ENCODE peak calls at places on chromosomes 6 and 20, in ten cellular contexts. U is uterus, P is esophagus muscularis mucosa, H is pancreas, N is GM20000, I is neural crest cell, W is mesothelial cell of epicardium, F is HFFc6, E is right lobe of liver, D is cardiac fibroblast. G is an unnamed sample.

GRCh38 chr6:43740961-43741764 is 28.8 kb upstream of the VEGFA start:
- DNase-seq in N (no peak), U (no peak), I (no peak), P (no peak), W (no peak), D (peak), F (no peak), H (no peak), E (peak), G (no peak)

GRCh38 chr20:37071481-37071911 is 24.3 kb downstream of the RBL1 start:
- DNase-seq in D (peak), W (no peak), N (no peak), E (no peak), U (no peak), P (no peak), F (peak), H (no peak), I (no peak), G (peak)

GRCh38 chr6:10268661-10269060 is 146.2 kb downstream of the TFAP2A start:
- DNase-seq in N (no peak), I (no peak), E (no peak), P (no peak), H (no peak), F (no peak), W (no peak), U (no peak), D (no peak), G (no peak)

GRCh38 chr20:40617594-40617993 is 71.4 kb downstream of the MAFB start:
- DNase-seq in D (no peak), E (no peak), U (no peak), F (no peak), P (peak), W (no peak), H (no peak), N (no peak), I (no peak), G (peak)

GRCh38 chr6:57265755-57266221 is 43.7 kb upstream of the RAB23 start:
- DNase-seq in U (no peak), F (peak), D (peak), P (no peak), H (no peak), I (no peak), W (no peak), N (no peak), E (no peak), G (no peak)

GRCh38 chr6:12890171-12890790 is 173.7 kb downstream of the PHACTR1 start:
- DNase-seq in W (no peak), E (no peak), F (no peak), H (no peak), N (peak), P (peak), I (no peak), U (no peak), D (no peak), G (no peak)

GRCh38 chr6:118319890-118320289 is 228.2 kb upstream of the PLN start:
- DNase-seq in U (no peak), P (no peak), W (no peak), D (no peak), H (no peak), I (no peak), F (no peak), E (peak), N (no peak), G (no peak)

GRCh38 chr20:58349586-58349985 is 39.4 kb upstream of the VAPB start:
- DNase-seq in W (no peak), N (no peak), H (no peak), D (peak), E (no peak), U (no peak), I (no peak), F (peak), P (no peak), G (no peak)

GRCh38 chr20:47318596-47319516 is 37.6 kb downstream of the ZMYND8 start:
- DNase-seq in D (peak), F (peak), N (no peak), U (peak), E (peak), W (no peak), H (peak), P (peak), I (peak), G (no peak)

DNA sequence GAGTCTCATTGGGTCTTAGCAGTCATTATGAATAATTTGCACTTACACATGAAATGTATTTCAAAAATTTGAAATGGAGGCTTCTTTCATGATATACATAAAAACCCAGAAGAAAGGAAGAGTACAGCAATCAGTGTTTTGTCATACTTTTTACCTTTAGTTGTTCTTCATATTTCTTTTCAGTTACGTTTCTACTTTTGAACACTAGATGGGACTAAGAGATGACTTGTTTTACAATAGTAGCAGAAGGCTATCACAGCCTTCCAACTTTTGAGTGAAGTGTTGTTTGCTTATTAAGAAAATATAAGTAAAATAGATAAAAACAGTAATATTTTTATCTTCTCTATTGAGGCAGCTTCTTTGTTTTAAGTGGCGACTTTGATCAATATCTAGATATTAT is 58.1 kb downstream of the L3MBTL3 start:
- DNase-seq in P (no peak), F (peak), U (no peak), E (no peak), W (no peak), D (peak), H (no peak), I (no peak), N (no peak), G (no peak)
- TF ChIP-seq CTCF in P (no peak), F (peak), U (no peak), E (no peak), W (no peak), D (no peak), H (no peak), I (peak), N (peak), G (peak)

GRCh38 chr6:16396497-16397319 is 158.3 kb downstream of the GMPR start:
- DNase-seq in F (no peak), W (no peak), N (no peak), D (no peak), U (no peak), H (no peak), P (no peak), E (no peak), I (no peak), G (no peak)
- TF ChIP-seq CTCF in F (no peak), W (no peak), N (no peak), D (no peak), U (no peak), H (no peak), P (no peak), E (no peak), I (no peak), G (no peak)

GRCh38 chr6:132251711-132252110 is 149.6 kb downstream of the MOXD1 start:
- DNase-seq in D (no peak), E (no peak), H (no peak), W (no peak), P (no peak), F (no peak), N (no peak), U (no peak), I (no peak), G (no peak)

GRCh38 chr6:132246632-132247270 is 154.5 kb downstream of the MOXD1 start:
- DNase-seq in D (no peak), F (no peak), N (no peak), I (no peak), U (no peak), H (no peak), P (no peak), E (no peak), W (no peak), G (no peak)

GRCh38 chr6:132244744-132245143 is 156.5 kb downstream of the MOXD1 start:
- DNase-seq in P (no peak), H (no peak), E (no peak), I (no peak), F (no peak), W (no peak), N (no peak), U (no peak), D (no peak), G (no peak)

GRCh38 chr6:132252113-132252512 is 149.2 kb downstream of the MOXD1 start:
- DNase-seq in N (no peak), I (no peak), F (no peak), D (no peak), P (no peak), U (no peak), E (no peak), W (no peak), H (no peak), G (no peak)

GRCh38 chr6:132247381-132248159 is 153.7 kb downstream of the MOXD1 start:
- DNase-seq in I (no peak), P (no peak), E (no peak), F (peak), D (no peak), U (no peak), H (no peak), W (no peak), N (no peak), G (no peak)
- TF ChIP-seq CTCF in I (no peak), P (no peak), E (no peak), F (peak), D (peak), U (no peak), H (no peak), W (no peak), N (no peak), G (no peak)

GRCh38 chr6:20159098-20159497 is 53.2 kb downstream of the MBOAT1 start:
- DNase-seq in H (no peak), F (no peak), E (no peak), I (no peak), N (no peak), U (no peak), D (no peak), W (no peak), P (no peak), G (no peak)

GRCh38 chr6:20159781-20160540 is 52.3 kb downstream of the MBOAT1 start:
- DNase-seq in H (no peak), D (no peak), U (no peak), I (no peak), N (no peak), F (peak), E (no peak), W (no peak), P (no peak), G (no peak)

GRCh38 chr6:20158691-20159090 is 53.6 kb downstream of the MBOAT1 start:
- DNase-seq in N (no peak), W (no peak), U (no peak), P (no peak), F (no peak), I (no peak), H (no peak), E (no peak), D (no peak), G (no peak)

GRCh38 chr6:20154778-20155177 is 57.5 kb downstream of the MBOAT1 start:
- DNase-seq in N (no peak), E (no peak), I (no peak), P (no peak), H (no peak), D (no peak), W (no peak), F (no peak), U (no peak), G (no peak)

DNA sequence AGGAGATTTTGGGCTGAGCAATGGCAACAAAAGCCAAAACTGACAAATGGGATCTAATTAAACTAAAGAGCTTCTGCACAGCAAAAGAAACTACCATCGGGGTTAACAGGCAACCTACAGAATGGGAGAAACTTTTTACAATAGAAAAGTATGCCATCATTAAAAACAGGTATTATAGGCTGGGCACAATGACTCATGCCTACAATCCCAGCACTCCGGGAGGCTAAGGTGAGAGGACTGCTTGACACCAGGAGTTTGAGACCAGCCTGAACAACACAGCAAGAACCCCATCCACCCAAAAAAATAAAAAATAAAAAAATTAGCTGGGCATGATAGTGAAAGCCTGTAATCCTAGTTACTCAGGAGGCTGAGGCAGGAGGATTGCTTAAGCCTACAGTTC is 55.4 kb downstream of the MBOAT1 start:
- DNase-seq in D (no peak), U (no peak), F (no peak), W (no peak), I (no peak), N (no peak), E (no peak), H (no peak), P (no peak), G (no peak)
- TF ChIP-seq CTCF in D (no peak), U (no peak), F (no peak), W (no peak), I (no peak), N (no peak), E (no peak), H (no peak), P (no peak), G (no peak)

GRCh38 chr20:19590382-19590781 is 167.7 kb upstream of the RIN2 start:
- DNase-seq in I (no peak), E (no peak), F (no peak), W (no peak), P (no peak), D (no peak), N (no peak), H (no peak), U (no peak), G (no peak)

GRCh38 chr20:19583532-19584175 is 174.4 kb upstream of the RIN2 start:
- DNase-seq in U (peak), W (peak), H (peak), F (peak), P (no peak), N (peak), I (peak), E (peak), D (peak), G (no peak)

GRCh38 chr20:19593762-19594161 is 164.3 kb upstream of the RIN2 start:
- DNase-seq in F (no peak), I (no peak), N (no peak), E (no peak), P (no peak), U (no peak), W (no peak), H (no peak), D (no peak), G (no peak)

GRCh38 chr20:19589731-19590362 is 168.2 kb upstream of the RIN2 start:
- DNase-seq in E (no peak), I (no peak), D (no peak), F (no peak), U (no peak), W (no peak), N (no peak), P (no peak), H (no peak), G (no peak)

DNA sequence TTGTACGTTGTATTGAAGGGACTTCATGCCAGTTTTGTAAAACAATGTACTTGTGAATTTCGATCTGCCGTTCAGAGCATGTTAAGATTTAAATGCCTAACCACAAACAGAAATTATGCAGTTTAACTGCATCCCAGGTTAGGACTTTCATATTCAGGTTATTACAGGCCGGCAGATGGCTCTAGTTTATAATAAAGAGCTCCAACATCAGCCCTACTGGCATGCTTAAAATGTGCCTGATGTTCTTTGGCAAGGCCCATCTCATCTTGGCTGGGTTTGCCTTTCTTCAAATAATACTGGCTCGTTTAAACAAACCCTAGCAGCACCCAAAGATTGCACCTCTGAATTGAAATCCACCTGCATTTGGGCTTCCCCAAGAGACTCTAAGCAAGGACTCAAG is 169.3 kb upstream of the RIN2 start:
- DNase-seq in H (no peak), N (no peak), I (no peak), U (peak), P (no peak), F (no peak), D (peak), E (no peak), W (no peak), G (no peak)
- TF ChIP-seq CTCF in H (no peak), N (no peak), I (no peak), U (peak), P (peak), F (no peak), D (no peak), E (no peak), W (no peak), G (no peak)

GRCh38 chr20:33993800-33994623 is at the start of gene RALY:
- DNase-seq in U (peak), N (peak), I (peak), F (peak), E (peak), D (peak), P (peak), W (peak), H (peak), G (peak)

GRCh38 chr20:33991498-33991897 is 2.2 kb upstream of the RALY start:
- DNase-seq in P (no peak), W (no peak), E (no peak), I (no peak), F (no peak), U (no peak), N (no peak), H (no peak), D (no peak), G (no peak)

GRCh38 chr20:33994624-33994913 is 858 bp downstream of the RALY start:
- DNase-seq in W (no peak), P (no peak), U (no peak), H (no peak), N (no peak), D (no peak), F (no peak), I (no peak), E (no peak), G (no peak)

GRCh38 chr20:33992145-33992922 is 1.4 kb upstream of the RALY start:
- DNase-seq in U (no peak), W (no peak), E (no peak), I (no peak), H (no peak), D (no peak), P (no peak), F (peak), N (no peak), G (no peak)

DNA sequence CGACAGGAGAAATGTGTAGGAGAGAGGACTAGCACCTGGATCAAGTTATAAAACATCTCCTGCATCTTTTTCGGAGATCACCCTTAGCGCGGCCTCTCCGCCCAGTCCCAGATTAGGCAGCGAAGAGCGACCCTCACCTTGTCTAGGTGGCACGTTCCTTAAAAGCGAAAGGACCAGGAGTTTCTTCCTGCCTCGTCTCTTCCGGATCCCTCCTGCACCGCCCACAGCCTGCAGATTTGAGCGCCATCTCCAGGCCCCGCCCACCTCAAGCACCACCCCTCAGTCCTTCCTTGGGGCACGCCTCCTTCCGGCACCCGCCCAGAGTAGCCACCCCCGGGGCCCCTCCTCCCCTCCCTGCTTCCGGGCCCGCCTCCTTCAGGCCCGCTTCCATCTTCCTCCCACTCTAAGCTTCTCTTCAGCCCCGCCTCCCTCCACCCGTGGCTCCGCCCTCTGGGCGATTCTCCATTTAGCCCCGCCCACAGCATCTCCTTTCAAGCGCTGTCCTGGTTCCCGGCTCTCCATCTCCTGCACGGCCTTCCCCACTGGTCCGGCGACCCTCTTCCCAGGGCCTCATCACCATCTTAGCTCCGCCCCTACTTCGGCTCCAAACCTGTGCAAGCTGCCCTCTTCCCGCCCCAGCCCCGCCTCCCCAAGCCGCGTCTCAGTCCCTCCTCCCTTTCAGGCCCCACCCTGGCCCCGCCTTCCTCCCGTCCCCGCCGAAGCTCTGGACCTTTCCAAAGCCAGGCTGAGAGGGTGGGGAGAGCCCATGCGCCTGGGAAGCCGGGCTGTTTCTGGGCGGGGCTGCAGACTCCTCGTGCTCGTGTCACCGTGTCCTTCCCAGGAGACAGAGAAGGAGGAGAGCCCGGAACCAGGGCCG is 550 bp upstream of the RALY start:
- DNase-seq in U (peak), H (peak), D (peak), N (peak), W (peak), P (peak), I (peak), E (peak), F (peak), G (peak)
- TF ChIP-seq CTCF in U (no peak), H (no peak), D (no peak), N (no peak), W (no peak), P (no peak), I (no peak), E (no peak), F (no peak), G (no peak)